ENCODE peak calls at places on chromosomes 7 and 10, in five cellular contexts. P is non-pigmented ciliary epithelial cell, M is Daoy, U is endothelial cell, N is GM12891. W is an unnamed sample.

GRCh38 chr7:141053626-141054025 is 20.2 kb upstream of the TMEM178B start:
- DNase-seq in N (no peak), U (no peak), P (no peak), M (peak), W (no peak)

GRCh38 chr10:102791754-102792153 is 45.5 kb downstream of the CYP17A1 start:
- DNase-seq in P (no peak), M (no peak), N (no peak), U (no peak), W (no peak)

GRCh38 chr10:49281461-49281860 is 17.5 kb upstream of the C10orf71 start:
- DNase-seq in U (peak), N (no peak), M (no peak), P (no peak), W (no peak)

GRCh38 chr10:3813986-3814831 is 29.2 kb upstream of the KLF6 start:
- DNase-seq in N (no peak), P (no peak), U (no peak), M (peak), W (no peak)

GRCh38 chr7:88692493-88692892 is 67.0 kb upstream of the ZNF804B start:
- DNase-seq in N (no peak), M (no peak), P (no peak), U (no peak), W (no peak)

GRCh38 chr7:128791968-128792319 is at the start of gene CCDC136:
- DNase-seq in N (no peak), P (no peak), U (no peak), M (peak), W (no peak)

GRCh38 chr10:27383595-27384542 is 120.2 kb upstream of the RAB18 start:
- DNase-seq in N (no peak), U (no peak), M (peak), P (peak), W (no peak)

GRCh38 chr10:35328404-35329037 is 7.8 kb upstream of the CCNY start:
- DNase-seq in N (no peak), P (peak), U (no peak), M (peak), W (no peak)

GRCh38 chr10:49505076-49505475 is 33.8 kb downstream of the ERCC6 start:
- DNase-seq in P (no peak), N (no peak), U (no peak), M (no peak), W (no peak)

GRCh38 chr10:93873427-93874115 is 20.2 kb upstream of the SLC35G1 start:
- DNase-seq in U (no peak), P (no peak), M (peak), N (no peak), W (no peak)

GRCh38 chr10:38157270-38157685 is 63.1 kb downstream of the ZNF37A start:
- DNase-seq in P (no peak), N (no peak), M (no peak), U (no peak), W (no peak)

GRCh38 chr10:132446661-132447445 is 49.9 kb downstream of the PWWP2B start:
- DNase-seq in U (peak), P (no peak), N (peak), M (peak), W (peak)

GRCh38 chr7:91226411-91226810 is 37.8 kb upstream of the FZD1 start:
- DNase-seq in P (no peak), M (no peak), U (no peak), N (no peak), W (no peak)

GRCh38 chr7:39753823-39754325 is 130.5 kb downstream of the RALA start:
- DNase-seq in P (no peak), N (no peak), U (no peak), M (no peak), W (no peak)

GRCh38 chr7:38273286-38273995 is at the start of gene TARP:
- DNase-seq in P (no peak), U (no peak), N (no peak), M (no peak), W (no peak)

GRCh38 chr7:107045980-107046379 is 1.5 kb downstream of the PRKAR2B start:
- DNase-seq in P (no peak), M (peak), N (no peak), U (no peak), W (no peak)

GRCh38 chr7:28433604-28434254 is 21.4 kb downstream of the CREB5 start:
- DNase-seq in U (no peak), P (no peak), N (no peak), M (peak), W (no peak)

GRCh38 chr10:117441812-117442443 is 66.7 kb upstream of the PDZD8 start:
- DNase-seq in N (no peak), M (peak), U (no peak), P (no peak), W (no peak)

GRCh38 chr7:28037220-28038010 is 143.2 kb downstream of the JAZF1 start:
- DNase-seq in P (peak), N (no peak), U (no peak), M (peak), W (peak)

GRCh38 chr10:13421382-13421917 is 73.4 kb upstream of the SEPHS1 start:
- DNase-seq in N (no peak), M (no peak), P (no peak), U (no peak), W (no peak)

GRCh38 chr10:125881192-125881591 is at the start of gene DHX32:
- DNase-seq in N (no peak), M (no peak), P (no peak), U (no peak), W (no peak)

GRCh38 chr7:55077581-55078410 is 59.0 kb downstream of the EGFR start:
- DNase-seq in M (no peak), N (no peak), U (no peak), P (no peak), W (no peak)

GRCh38 chr7:154931906-154932305 is 71.0 kb downstream of the PAXIP1 start:
- DNase-seq in U (no peak), M (no peak), P (no peak), N (no peak), W (no peak)

GRCh38 chr7:7105800-7106582 is 76.4 kb upstream of the C1GALT1 start:
- DNase-seq in N (no peak), P (no peak), U (no peak), M (no peak), W (no peak)

GRCh38 chr7:8277394-8277982 is 15.5 kb upstream of the ICA1 start:
- DNase-seq in U (no peak), P (no peak), N (no peak), M (no peak), W (no peak)

GRCh38 chr7:80127412-80128150 is 7.0 kb upstream of the GNAI1 start:
- DNase-seq in M (no peak), N (no peak), U (no peak), P (no peak), W (no peak)

GRCh38 chr10:11351801-11352200 is 259.6 kb downstream of the USP6NL start:
- DNase-seq in P (no peak), M (no peak), N (no peak), U (no peak), W (no peak)

GRCh38 chr10:94461503-94461902 is 59.2 kb downstream of the TBC1D12 start:
- DNase-seq in M (no peak), P (no peak), N (no peak), U (no peak), W (no peak)

GRCh38 chr10:68125770-68126169 is 16.5 kb downstream of the MYPN start:
- DNase-seq in U (no peak), M (no peak), N (no peak), P (no peak), W (no peak)

GRCh38 chr10:78849115-78849514 is 219.7 kb upstream of the ZMIZ1 start:
- DNase-seq in N (no peak), U (no peak), M (no peak), P (no peak), W (no peak)

GRCh38 chr10:11237571-11237970 is 219.9 kb downstream of the CELF2 start:
- DNase-seq in P (no peak), N (no peak), U (no peak), M (no peak), W (no peak)